ENCODE peak calls at places on chromosomes 2 and 18, in ten cellular contexts. E is lower lobe of right lung, R is upper lobe of right lung, A is fibroblast of lung, G is AG04450, J is neural progenitor cell, T is epithelial cell of esophagus, Y is kidney epithelial cell, H is fibroblast of pulmonary artery, M is psoas muscle. X is an unnamed sample.

GRCh38 chr2:109710505-109711229 is 83.4 kb upstream of the RGPD5 start:
- DNase-seq in J (no peak), H (no peak), R (peak; percentile 32), A (no peak), G (no peak), Y (no peak), M (no peak), T (no peak), E (no peak), X (no peak)

GRCh38 chr18:67951166-67951565 is 434.6 kb upstream of the DSEL start:
- DNase-seq in R (no peak), J (no peak), H (peak; percentile 2), Y (no peak), A (no peak), E (no peak), G (no peak), M (no peak), T (peak; percentile 12), X (no peak)

GRCh38 chr2:108288534-108289106 is at the start of gene SULT1C2:
- DNase-seq in E (no peak), G (no peak), T (no peak), A (peak; percentile 44), H (no peak), Y (peak; percentile 63), R (no peak), J (peak; percentile 71), M (no peak), X (peak; percentile 78)

GRCh38 chr2:200665626-200666453 is 80.0 kb downstream of the AOX1 start:
- DNase-seq in J (no peak), Y (no peak), T (peak; percentile 18), R (no peak), A (no peak), H (no peak), G (no peak), E (no peak), M (no peak), X (no peak)

GRCh38 chr2:9753665-9754531 is 89.4 kb upstream of the TAF1B start:
- DNase-seq in E (no peak), Y (no peak), J (no peak), R (peak; percentile 66), G (no peak), T (peak; percentile 91), M (no peak), A (no peak), H (no peak), X (no peak)

GRCh38 chr2:128381001-128381938 is 62.6 kb upstream of the HS6ST1 start:
- DNase-seq in M (no peak), R (peak; percentile 64), J (peak; percentile 72), E (peak; percentile 54), Y (no peak), T (no peak), G (no peak), H (peak; percentile 19), A (no peak), X (no peak)

GRCh38 chr2:191023235-191023679 is 9.3 kb upstream of the STAT1 start:
- DNase-seq in R (no peak), H (no peak), G (no peak), E (no peak), A (no peak), M (no peak), J (no peak), T (no peak), Y (no peak), X (no peak)

GRCh38 chr18:42532119-42532518 is 577.1 kb downstream of the PIK3C3 start:
- DNase-seq in A (no peak), M (no peak), R (no peak), G (no peak), H (no peak), E (no peak), J (no peak), Y (no peak), T (no peak), X (no peak)

GRCh38 chr2:226790006-226790405 is 9.6 kb downstream of the IRS1 start:
- DNase-seq in Y (no peak), E (no peak), G (no peak), A (no peak), T (no peak), J (no peak), H (peak; percentile 18), R (no peak), M (no peak), X (no peak)

GRCh38 chr2:238863749-238864206 is 15.9 kb downstream of the TWIST2 start:
- DNase-seq in Y (no peak), E (no peak), T (no peak), J (no peak), R (peak; percentile 51), M (no peak), H (no peak), G (no peak), A (no peak), X (no peak)

GRCh38 chr2:238863231-238863630 is 15.3 kb downstream of the TWIST2 start:
- DNase-seq in H (no peak), G (no peak), Y (no peak), T (no peak), A (no peak), M (no peak), J (no peak), R (no peak), E (no peak), X (no peak)

GRCh38 chr2:238862701-238863100 is 14.8 kb downstream of the TWIST2 start:
- DNase-seq in E (no peak), Y (no peak), A (no peak), M (no peak), H (no peak), G (no peak), T (no peak), R (no peak), J (no peak), X (no peak)

GRCh38 chr2:238860966-238861730 is 13.3 kb downstream of the TWIST2 start:
- DNase-seq in J (no peak), A (no peak), G (no peak), H (no peak), T (no peak), Y (no peak), E (no peak), M (no peak), R (no peak), X (no peak)

GRCh38 chr2:238861766-238862315 is 14.0 kb downstream of the TWIST2 start:
- DNase-seq in T (no peak), A (no peak), H (no peak), R (no peak), G (no peak), M (no peak), Y (no peak), J (no peak), E (no peak), X (no peak)
- TF ChIP-seq CTCF in T (no peak), A (no peak), H (no peak), R (no peak), G (no peak), M (no peak), Y (no peak), J (no peak), E (no peak), X (no peak)

DNA sequence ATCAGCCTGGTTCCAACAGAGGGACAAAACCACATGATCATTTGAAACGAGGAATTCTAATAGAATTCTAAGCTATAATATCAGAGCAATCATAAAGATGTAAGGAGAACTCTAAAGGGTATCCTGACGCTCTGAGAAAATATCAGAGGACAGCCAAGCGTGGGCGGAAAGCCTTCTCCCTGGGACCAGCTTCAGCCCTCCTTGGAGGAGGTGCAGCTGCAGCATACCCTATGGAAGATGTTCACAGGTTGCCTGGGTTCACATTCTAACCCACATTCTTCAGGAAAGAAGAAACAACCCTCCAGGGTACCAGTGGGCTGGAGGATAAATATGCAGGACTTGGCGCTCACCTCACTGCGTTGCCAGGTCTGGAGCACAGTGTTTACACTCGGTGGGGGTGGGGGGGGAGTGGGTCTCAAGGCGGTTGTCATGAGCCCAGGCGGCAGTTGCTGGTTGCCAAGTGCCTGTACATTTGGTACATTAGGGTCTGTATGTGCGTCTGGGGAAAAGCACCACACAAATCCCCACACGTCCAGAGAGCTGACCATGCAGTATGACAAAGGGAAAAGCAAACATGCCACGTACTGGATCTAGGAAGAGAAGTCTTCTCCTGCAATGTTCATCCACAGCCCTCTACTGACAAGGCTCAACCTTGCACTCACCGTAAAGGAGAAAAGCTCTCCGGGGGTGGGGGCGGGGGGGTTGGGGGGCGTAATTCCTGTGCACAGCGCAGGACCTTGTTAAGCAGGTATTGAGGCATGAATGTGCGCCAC is 80.5 kb downstream of the CDH19 start:
- DNase-seq in M (no peak), A (no peak), E (no peak), H (no peak), Y (no peak), G (no peak), T (no peak), J (no peak), R (no peak), X (no peak)
- H3K4me3 ChIP-seq in M (no peak overlapping the region), A (no peak overlapping the region), E (no peak overlapping the region), H (no peak overlapping the region), Y (no peak overlapping the region), G (no peak overlapping the region), T (no peak overlapping the region), J (no peak overlapping the region), R (no peak overlapping the region), X (no peak overlapping the region)

GRCh38 chr2:215808996-215809395 is 204.4 kb downstream of the MREG start:
- DNase-seq in H (peak; percentile 53), A (no peak), Y (no peak), G (no peak), T (peak; percentile 38), E (no peak), M (no peak), R (no peak), J (no peak), X (no peak)
- TF ChIP-seq CTCF in H (peak; percentile 55), A (peak; percentile 47), Y (no peak), G (peak; percentile 65), T (peak; percentile 23), E (no peak), M (no peak), R (no peak), J (peak; percentile 31), X (peak; percentile 49)

DNA sequence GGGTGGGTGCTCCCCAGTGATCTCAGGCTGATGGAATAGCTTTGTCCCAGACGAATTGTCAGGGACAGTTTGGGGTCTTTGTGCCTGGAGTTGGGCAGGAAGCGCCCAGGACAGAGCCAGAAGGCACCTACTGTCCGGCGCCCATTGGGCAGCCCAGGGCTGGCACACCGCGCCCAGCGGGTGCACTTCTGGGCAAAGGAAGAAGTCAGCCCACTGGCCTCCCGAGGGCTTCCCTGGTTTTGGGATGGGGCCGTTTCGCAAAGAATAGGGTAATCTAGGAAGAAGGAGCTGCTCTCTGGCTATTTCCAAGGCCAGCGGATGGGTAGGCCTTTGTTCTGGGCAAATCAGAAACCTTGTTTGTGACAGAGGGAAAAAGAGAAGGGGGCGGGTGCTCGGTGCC is 3.5 kb upstream of the SIX2 start:
- DNase-seq in G (no peak), H (no peak), A (no peak), E (no peak), J (no peak), T (no peak), R (no peak), M (no peak), Y (no peak), X (no peak)
- H3K4me3 ChIP-seq in G (no peak overlapping the region), H (no peak overlapping the region), A (no peak overlapping the region), E (no peak overlapping the region), J (peak overlapping the region; percentile 58), T (no peak overlapping the region), R (no peak overlapping the region), M (no peak overlapping the region), Y (no peak overlapping the region), X (no peak overlapping the region)

GRCh38 chr2:238267884-238268680 is 20.3 kb downstream of the PER2 start:
- DNase-seq in T (no peak), R (no peak), M (peak; percentile 11), A (no peak), J (no peak), E (peak; percentile 36), Y (no peak), G (no peak), H (no peak), X (no peak)
- TF ChIP-seq CTCF in T (peak; percentile 27), R (no peak), M (no peak), A (no peak), J (no peak), E (no peak), Y (no peak), G (no peak), H (no peak), X (no peak)